ENCODE peak calls at places on chromosome 4, in four cellular contexts. X is nephron progenitor cell; I is activated CD8-positive, alpha-beta T cell treated with anti-CD3 and anti-CD28 coated beads for 36 hours; N is choroid plexus epithelial cell. O is an unnamed sample.

GRCh38 chr4:69859140-69859539 is 805 bp downstream of the SULT1E1 start:
- DNase-seq in X (no peak), I (no peak), N (no peak), O (no peak)

GRCh38 chr4:155952546-155952945 is 1.1 kb downstream of the CTSO start:
- DNase-seq in I (no peak), X (no peak), N (no peak), O (no peak)

GRCh38 chr4:100095729-100096595 is 94.3 kb downstream of the DDIT4L start:
- DNase-seq in I (peak), N (peak), X (peak), O (peak)

GRCh38 chr4:143360838-143361237 is 24.2 kb downstream of the GAB1 start:
- DNase-seq in N (no peak), X (no peak), I (no peak), O (no peak)

GRCh38 chr4:154741877-154742851 is 1.6 kb upstream of the LRAT start:
- DNase-seq in X (peak), I (peak), N (no peak), O (peak)

GRCh38 chr4:126888968-126889367 is 743.8 kb upstream of the INTU start:
- DNase-seq in N (peak), I (no peak), X (no peak), O (no peak)

GRCh38 chr4:77095101-77095826 is 19.5 kb upstream of the CCNI start:
- DNase-seq in I (peak), N (peak), X (peak), O (peak)

GRCh38 chr4:168797176-168797575 is 212.9 kb downstream of the CBR4 start:
- DNase-seq in N (peak), X (no peak), I (no peak), O (no peak)

GRCh38 chr4:179585761-179586160 is 2143.5 kb upstream of the AGA start:
- DNase-seq in N (peak), X (no peak), I (no peak), O (no peak)

GRCh38 chr4:2800691-2801596 is 8.1 kb downstream of the SH3BP2 start:
- DNase-seq in X (peak), N (peak), I (peak), O (peak)

GRCh38 chr4:47530801-47531200 is 45.7 kb downstream of the ATP10D start:
- DNase-seq in X (no peak), N (no peak), I (no peak), O (no peak)

DNA sequence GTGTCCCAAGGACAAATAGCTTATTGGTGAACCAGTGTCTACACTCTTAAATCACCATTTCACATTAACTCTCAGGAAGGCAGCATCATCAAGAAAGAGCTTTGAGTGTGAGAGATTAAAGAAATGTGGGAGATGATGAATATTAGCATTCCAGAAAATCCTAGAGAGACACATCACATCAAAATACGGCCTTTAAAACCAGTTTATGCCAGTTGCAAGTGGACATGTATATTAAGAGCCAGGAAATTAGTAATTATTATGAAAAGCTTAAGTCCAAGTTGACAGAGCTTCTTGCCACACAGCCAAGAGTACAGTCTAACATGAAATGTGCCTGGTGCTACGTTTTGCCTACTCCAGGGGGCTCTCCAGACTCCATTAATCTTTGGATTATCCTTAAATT is 503.0 kb upstream of the BOD1L1 start:
- DNase-seq in X (no peak), I (no peak), N (peak), O (no peak)
- TF ChIP-seq CTCF in X (no peak), I (no peak), N (peak), O (no peak)

GRCh38 chr4:83362492-83363329 is 28.1 kb upstream of the HPSE start:
- DNase-seq in X (no peak), N (peak), I (no peak), O (no peak)
- TF ChIP-seq CTCF in X (no peak), N (peak), I (peak), O (peak)

DNA sequence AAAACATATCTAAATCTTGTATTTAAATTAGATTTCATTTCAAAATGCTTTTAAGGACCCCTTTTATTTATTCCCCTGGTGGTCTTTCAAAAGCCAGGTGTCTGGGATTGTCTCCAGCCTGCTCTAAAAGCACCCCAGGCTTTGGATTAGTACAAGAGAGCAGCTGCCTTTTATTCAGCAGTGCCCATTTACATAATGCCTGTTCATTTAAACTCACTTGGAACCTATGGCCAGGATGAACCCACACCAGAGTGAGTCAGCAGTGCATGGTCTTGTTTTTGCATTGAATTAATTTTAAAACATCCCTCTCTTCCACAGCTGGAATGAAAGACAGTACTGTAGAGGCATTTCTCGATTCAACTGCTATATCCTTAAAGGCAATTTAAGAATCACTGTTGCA is 64.1 kb upstream of the TENM3 start:
- DNase-seq in I (no peak), N (peak), X (no peak), O (no peak)
- TF ChIP-seq CTCF in I (no peak), N (no peak), X (no peak), O (no peak)

GRCh38 chr4:6336166-6336565 is 66.5 kb downstream of the WFS1 start:
- DNase-seq in I (no peak), N (no peak), X (no peak), O (no peak)

GRCh38 chr4:6332669-6333050 is 63.0 kb downstream of the WFS1 start:
- DNase-seq in N (no peak), X (no peak), I (no peak), O (no peak)

GRCh38 chr4:6333301-6334202 is 63.9 kb downstream of the WFS1 start:
- DNase-seq in I (peak), X (no peak), N (peak), O (no peak)

GRCh38 chr4:6335040-6335590 is 65.5 kb downstream of the WFS1 start:
- DNase-seq in X (no peak), I (no peak), N (no peak), O (no peak)

GRCh38 chr4:6334203-6334887 is 64.7 kb downstream of the WFS1 start:
- DNase-seq in I (no peak), X (no peak), N (no peak), O (no peak)
- TF ChIP-seq CTCF in I (no peak), X (no peak), N (no peak), O (no peak)

GRCh38 chr4:131054489-131055019 is 1958.6 kb downstream of the C4orf33 start:
- DNase-seq in X (no peak), I (no peak), N (no peak), O (no peak)
- TF ChIP-seq CTCF in X (no peak), I (no peak), N (no peak), O (no peak)

DNA sequence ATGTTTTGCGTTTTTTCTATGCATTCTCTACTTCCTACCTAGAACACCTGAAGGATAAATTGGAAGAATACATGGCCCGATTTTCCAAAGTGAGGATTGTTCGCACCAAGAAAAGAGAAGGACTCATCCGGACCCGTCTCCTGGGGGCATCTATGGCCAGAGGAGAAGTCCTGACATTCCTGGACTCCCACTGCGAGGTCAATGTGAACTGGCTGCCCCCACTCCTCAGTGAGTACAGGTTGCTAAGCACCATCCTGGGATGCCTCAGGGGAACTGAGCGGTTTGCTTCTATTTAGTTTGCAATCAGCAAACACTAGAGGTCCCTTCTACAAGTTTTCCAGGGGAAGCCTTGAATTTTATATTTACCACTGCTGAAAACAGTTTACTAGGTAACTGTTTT is 359.3 kb upstream of the GALNT7 start:
- DNase-seq in X (peak), I (no peak), N (peak), O (no peak)
- TF ChIP-seq CTCF in X (no peak), I (no peak), N (no peak), O (no peak)

DNA sequence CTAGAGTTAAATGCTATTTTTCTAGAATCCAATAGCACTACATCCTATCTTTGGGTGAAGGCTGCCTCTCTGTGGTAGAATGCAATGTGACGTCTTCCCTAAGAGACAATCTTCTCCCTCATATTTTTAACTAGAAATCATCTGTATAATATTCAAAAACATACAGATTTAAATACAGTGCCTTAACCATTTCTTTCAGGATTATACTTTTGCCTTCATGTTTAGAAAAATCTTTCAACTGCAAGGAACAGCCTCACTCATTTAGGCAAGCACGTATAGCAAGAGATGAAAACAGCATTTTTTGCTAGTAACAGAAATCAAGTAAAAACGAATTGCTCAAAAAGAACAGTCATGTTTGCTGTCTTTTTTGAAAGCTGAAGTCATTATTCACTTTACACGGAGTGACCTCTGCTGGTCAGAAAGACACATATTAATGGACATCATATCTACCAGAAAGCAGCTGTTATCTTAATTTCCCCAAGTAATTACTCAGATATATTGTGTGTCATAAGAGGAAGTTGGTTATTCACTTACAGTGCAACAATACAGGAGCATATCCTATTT is 422.3 kb downstream of the STPG2 start:
- DNase-seq in X (no peak), N (peak), I (no peak), O (no peak)
- TF ChIP-seq CTCF in X (peak), N (peak), I (no peak), O (peak)

DNA sequence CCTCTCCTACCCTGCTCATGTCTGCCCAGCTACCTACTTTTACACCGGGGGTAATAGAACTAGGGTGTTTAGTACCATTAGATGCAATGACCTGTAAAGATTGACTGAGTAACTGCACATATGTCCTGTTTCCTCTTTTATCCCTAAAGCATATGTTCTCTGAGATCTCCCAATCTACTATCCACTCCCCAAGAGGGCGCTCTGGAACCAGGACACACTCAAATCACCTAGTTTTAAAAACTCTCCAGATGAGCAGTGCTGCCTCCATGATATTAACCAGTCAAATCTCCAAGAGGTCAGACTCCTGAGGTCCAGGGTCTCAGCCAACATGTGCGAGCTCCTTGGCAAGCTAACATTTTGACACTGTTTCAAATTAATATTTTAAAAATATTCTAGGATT is 87.0 kb upstream of the TSPAN5 start:
- DNase-seq in X (no peak), I (peak), N (peak), O (no peak)
- TF ChIP-seq CTCF in X (no peak), I (peak), N (peak), O (no peak)